ENCODE peak calls at places on chromosome 2, in eight cellular contexts. X, S, J, Q, M, W, V and C are unnamed samples.
A peak's percentile ranks its signal among the peaks of the same experiment; 100 is the strongest.

GRCh38 chr2:182818541-182819308 is 47.7 kb downstream of the FRZB start:
- DNase-seq in Q (no peak), X (no peak), V (no peak), S (no peak), J (no peak), W (no peak), M (no peak), C (no peak)

GRCh38 chr2:2831656-2832055 is 500.6 kb upstream of the MYT1L start:
- DNase-seq in S (no peak), M (no peak), V (no peak), W (no peak), J (no peak), Q (peak; percentile 14), X (no peak), C (no peak)

GRCh38 chr2:239660390-239661228 is 259.8 kb upstream of the HDAC4 start:
- DNase-seq in S (no peak), X (no peak), J (no peak), W (no peak), V (peak; percentile 8), M (no peak), Q (peak; percentile 18), C (no peak)

GRCh38 chr2:196426122-196426521 is 213.4 kb upstream of the CCDC150 start:
- DNase-seq in W (no peak), Q (no peak), J (no peak), V (no peak), X (no peak), M (no peak), S (no peak), C (no peak)

GRCh38 chr2:24363306-24363705 is 3.0 kb upstream of the ITSN2 start:
- DNase-seq in J (no peak), Q (no peak), S (no peak), M (no peak), V (no peak), W (no peak), X (no peak), C (no peak)

GRCh38 chr2:151614159-151614558 is 120.1 kb downstream of the NEB start:
- DNase-seq in X (no peak), Q (no peak), W (no peak), M (no peak), J (no peak), S (no peak), V (no peak), C (no peak)

GRCh38 chr2:200406379-200406778 is 99.9 kb downstream of the SPATS2L start:
- DNase-seq in M (no peak), W (no peak), Q (no peak), V (no peak), S (no peak), X (no peak), J (no peak), C (no peak)

GRCh38 chr2:39153312-39153711 is 32.5 kb upstream of the SOS1 start:
- DNase-seq in S (no peak), W (no peak), X (no peak), J (no peak), Q (no peak), V (no peak), M (no peak), C (no peak)

GRCh38 chr2:171018522-171018921 is 89.5 kb downstream of the GORASP2 start:
- DNase-seq in V (no peak), W (no peak), S (no peak), J (no peak), M (no peak), X (no peak), Q (no peak), C (no peak)

GRCh38 chr2:33153008-33153407 is 206.3 kb downstream of the LTBP1 start:
- DNase-seq in V (no peak), X (no peak), S (no peak), J (no peak), Q (no peak), W (no peak), M (no peak), C (no peak)

DNA sequence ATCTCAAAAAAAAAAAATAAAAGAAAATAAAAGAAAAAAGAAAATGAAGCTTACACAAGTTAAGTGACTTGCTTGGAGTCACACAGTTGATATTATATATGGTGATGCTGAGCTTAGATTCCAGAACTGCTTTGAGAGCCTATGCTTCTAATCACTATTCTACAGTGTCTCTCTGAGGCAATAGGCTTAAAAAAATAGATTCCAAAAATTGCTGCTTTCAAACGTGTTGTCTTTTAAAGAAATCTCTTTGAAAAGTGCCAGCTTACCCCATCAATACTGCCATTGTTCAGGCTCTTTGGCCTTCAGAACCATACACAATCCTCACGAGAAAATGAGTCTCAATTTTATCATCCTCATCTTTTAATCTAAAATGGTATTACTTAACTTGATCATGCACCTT is 102.6 kb downstream of the CDK15 start:
- DNase-seq in V (no peak), W (no peak), S (no peak), X (no peak), J (no peak), M (no peak), Q (no peak), C (no peak)
- H3K4me3 ChIP-seq in V (no peak overlapping the region), W (no peak overlapping the region), S (no peak overlapping the region), X (no peak overlapping the region), J (no peak overlapping the region), M (no peak overlapping the region), Q (no peak overlapping the region), C (no peak overlapping the region)

DNA sequence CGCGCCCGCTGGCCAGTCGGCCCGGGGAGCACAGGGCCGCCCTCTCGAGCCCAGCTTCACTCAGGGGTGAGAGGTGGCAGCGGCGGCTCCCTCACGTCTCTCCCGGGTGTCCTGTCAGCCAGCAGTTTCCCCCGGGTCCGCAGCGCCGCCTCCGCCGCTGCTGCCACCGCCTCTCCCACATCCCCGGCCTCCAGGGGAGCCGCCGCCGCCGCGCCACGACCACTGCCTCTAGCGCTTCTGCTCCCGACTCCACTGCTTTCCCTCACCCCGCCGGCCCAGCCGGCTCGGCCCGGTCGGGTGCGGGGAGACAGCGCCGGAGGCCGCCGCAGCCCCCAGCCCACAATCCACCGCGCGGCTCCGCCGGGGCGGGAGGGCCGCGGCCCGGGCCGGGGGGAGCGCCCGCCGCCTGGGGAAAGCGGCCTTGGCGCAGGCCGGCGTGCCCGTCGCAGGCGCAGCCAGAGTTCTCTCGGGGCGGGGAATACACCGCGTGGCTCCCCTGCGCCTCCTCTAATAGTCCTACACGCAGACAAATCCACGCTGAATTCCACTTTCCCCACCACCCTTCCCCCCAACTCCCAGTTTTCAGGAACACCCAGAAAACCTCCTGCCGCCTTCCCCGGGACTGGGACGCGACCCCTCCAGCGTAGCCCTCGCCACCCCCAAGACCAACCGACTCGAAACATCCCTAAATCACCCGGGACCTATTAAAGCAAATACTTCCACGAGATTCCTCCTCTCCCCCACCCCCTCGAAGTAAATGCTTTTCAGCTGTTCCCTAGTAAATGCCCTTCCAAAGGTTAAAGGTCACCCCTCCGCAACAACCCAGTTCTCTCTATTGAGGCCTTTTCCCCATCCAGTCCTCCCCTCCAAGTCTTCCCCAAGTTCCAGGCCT is at the start of gene VPS54:
- DNase-seq in M (peak; percentile 85), S (peak; percentile 73), X (peak; percentile 63), Q (peak; percentile 70), V (peak; percentile 59), J (peak; percentile 62), W (peak; percentile 59), C (peak; percentile 50)
- TF ChIP-seq POLR2A in M (peak; percentile 63), S (no peak), X (peak; percentile 59), Q (no peak), V (peak; percentile 66), J (peak; percentile 28), W (no peak), C (peak; percentile 52)

GRCh38 chr2:29120846-29121245 is 5.6 kb downstream of the CLIP4 start:
- DNase-seq in Q (no peak), W (no peak), S (no peak), X (no peak), J (no peak), M (no peak), V (no peak), C (no peak)
- H3K4me1 ChIP-seq in Q (peaks cover 5% of the 10 kb centered on the region), W (no peaks in the 10 kb centered on the region), S (peaks cover 3% of the 10 kb centered on the region), X (no peaks in the 10 kb centered on the region), J (no peaks in the 10 kb centered on the region), M (peaks cover 2% of the 10 kb centered on the region), V (peaks cover 25% of the 10 kb centered on the region), C (peaks cover 4% of the 10 kb centered on the region)

DNA sequence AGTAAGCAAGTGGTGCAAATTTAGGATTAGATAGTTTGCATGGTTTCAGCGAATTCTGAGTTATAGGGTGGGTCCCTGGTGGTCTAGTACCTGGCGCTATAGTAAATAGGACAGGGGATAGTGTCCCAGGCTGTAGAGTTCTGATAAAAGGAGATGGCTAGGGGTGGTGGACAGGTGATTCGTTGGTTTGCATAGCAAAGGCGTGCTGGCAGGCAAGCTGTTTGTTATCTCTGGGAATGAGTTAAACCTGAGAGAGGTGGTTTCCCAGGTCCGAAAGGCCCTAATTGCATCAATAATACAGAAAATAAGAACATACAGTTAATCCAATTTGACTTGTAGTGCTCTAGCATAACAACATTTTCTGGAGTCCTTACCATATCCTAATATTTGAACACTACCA is 6.9 kb upstream of the ZDBF2 start:
- DNase-seq in W (no peak), V (no peak), S (no peak), J (no peak), X (no peak), Q (no peak), M (no peak), C (no peak)
- H3K4me3 ChIP-seq in W (no peak overlapping the region), V (no peak overlapping the region), S (no peak overlapping the region), J (no peak overlapping the region), X (no peak overlapping the region), Q (no peak overlapping the region), M (no peak overlapping the region), C (no peak overlapping the region)